ENCODE peak calls at places on chromosomes 4 and X, in seven cellular contexts. D, F, S, B, C, W and X are unnamed samples.

GRCh38 chrX:31266172-31267076 is 194.6 kb upstream of the FTHL17 start:
- DNase-seq in C (peak; percentile 75), B (peak; percentile 38), D (peak; percentile 64), W (peak; percentile 28), S (peak; percentile 62), F (no peak), X (no peak)

GRCh38 chrX:102863735-102864134 is 73.3 kb upstream of the RAB40AL start:
- DNase-seq in F (peak; percentile 34), C (peak; percentile 88), S (peak; percentile 54), D (peak; percentile 74), B (peak; percentile 57), W (peak; percentile 54), X (peak; percentile 74)

GRCh38 chr4:80069837-80070788 is 2.9 kb downstream of the ANTXR2 start:
- DNase-seq in C (no peak), D (no peak), B (peak; percentile 41), F (no peak), W (peak; percentile 65), S (no peak), X (no peak)

GRCh38 chr4:16692021-16692420 is 206.4 kb downstream of the LDB2 start:
- DNase-seq in B (no peak), F (no peak), C (no peak), D (no peak), W (no peak), S (no peak), X (no peak)

GRCh38 chr4:112894951-112895350 is 154.5 kb upstream of the ANK2 start:
- DNase-seq in C (no peak), F (no peak), D (no peak), S (no peak), B (no peak), W (no peak), X (no peak)

GRCh38 chr4:184534511-184535391 is 60.4 kb upstream of the IRF2 start:
- DNase-seq in C (no peak), D (no peak), B (peak; percentile 60), F (no peak), S (no peak), W (peak; percentile 78), X (no peak)

GRCh38 chr4:181157647-181158046 is 1085.6 kb upstream of the TENM3 start:
- DNase-seq in C (no peak), F (no peak), W (no peak), B (no peak), S (no peak), D (no peak), X (no peak)

GRCh38 chr4:157978680-157979361 is 194.0 kb downstream of the GASK1B start:
- DNase-seq in W (peak; percentile 68), F (peak; percentile 33), D (peak; percentile 25), B (no peak), S (peak; percentile 21), C (no peak), X (peak; percentile 72)

GRCh38 chr4:26858947-26859401 is 1.7 kb upstream of the STIM2 start:
- DNase-seq in C (no peak), D (no peak), B (no peak), F (no peak), S (no peak), W (peak; percentile 32), X (no peak)

GRCh38 chr4:26858035-26858918 is 2.4 kb upstream of the STIM2 start:
- DNase-seq in D (no peak), W (no peak), C (no peak), S (no peak), F (no peak), B (no peak), X (no peak)

GRCh38 chr4:26856906-26857277 is 3.7 kb upstream of the STIM2 start:
- DNase-seq in F (no peak), C (no peak), W (no peak), S (no peak), D (no peak), B (no peak), X (no peak)

GRCh38 chr4:26859762-26860156 is 882 bp upstream of the STIM2 start:
- DNase-seq in B (no peak), S (no peak), W (no peak), C (no peak), F (no peak), D (peak; percentile 32), X (no peak)

DNA sequence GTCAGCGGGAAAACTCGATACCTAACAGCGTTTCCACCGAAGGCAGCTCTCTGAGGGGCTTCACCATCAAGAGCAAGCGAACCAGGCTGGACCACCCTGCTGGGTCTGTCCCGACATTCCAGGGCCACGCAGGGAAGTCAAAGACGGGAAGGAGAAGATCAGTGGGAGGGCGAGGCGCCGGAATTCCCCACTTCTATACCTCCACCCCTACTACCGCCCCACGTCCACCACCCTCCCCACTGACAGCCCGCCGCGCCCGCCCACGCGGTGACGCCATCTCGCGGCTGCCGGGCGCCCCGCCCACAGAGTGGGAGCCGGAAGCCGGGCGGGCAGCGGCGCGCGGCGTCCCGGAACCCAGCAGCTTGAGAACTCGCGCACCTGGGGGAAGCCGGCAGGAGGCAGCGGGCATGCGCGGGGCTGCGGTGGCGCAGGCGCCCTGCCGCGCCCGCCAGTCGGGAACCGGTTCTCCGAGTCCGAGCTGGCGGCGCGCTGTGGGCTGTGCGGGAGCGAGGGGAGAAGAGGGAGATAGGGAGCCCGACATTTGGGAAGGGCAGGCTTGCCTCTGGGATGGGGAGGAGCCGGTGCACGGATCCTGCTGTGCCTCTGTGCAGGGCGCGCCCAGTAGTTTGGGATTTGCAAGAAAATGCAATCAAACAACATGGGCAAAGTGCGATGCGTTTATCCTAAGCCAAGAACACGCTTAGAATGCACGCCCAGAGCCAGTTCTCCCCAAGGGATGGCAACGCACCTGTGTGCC is 3.2 kb upstream of the STIM2 start:
- DNase-seq in W (peak; percentile 85), S (peak; percentile 88), D (peak; percentile 90), F (peak; percentile 47), C (peak; percentile 94), B (peak; percentile 70), X (peak; percentile 82)
- TF ChIP-seq CTCF in W (no peak), S (peak; percentile 37), D (no peak), F (no peak), C (no peak), B (no peak), X (peak; percentile 49)

GRCh38 chr4:10302096-10302495 is 155.1 kb downstream of the ZNF518B start:
- DNase-seq in B (no peak), S (no peak), W (no peak), D (no peak), F (no peak), C (no peak), X (no peak)

GRCh38 chr4:10298681-10299080 is 158.5 kb downstream of the ZNF518B start:
- DNase-seq in B (no peak), S (no peak), F (no peak), W (no peak), D (no peak), C (no peak), X (no peak)

GRCh38 chr4:10295326-10295725 is 161.9 kb downstream of the ZNF518B start:
- DNase-seq in B (no peak), D (no peak), C (no peak), S (no peak), F (no peak), W (no peak), X (no peak)

GRCh38 chr4:10299601-10300000 is 157.6 kb downstream of the ZNF518B start:
- DNase-seq in F (no peak), S (no peak), C (no peak), D (no peak), B (no peak), W (no peak), X (no peak)

DNA sequence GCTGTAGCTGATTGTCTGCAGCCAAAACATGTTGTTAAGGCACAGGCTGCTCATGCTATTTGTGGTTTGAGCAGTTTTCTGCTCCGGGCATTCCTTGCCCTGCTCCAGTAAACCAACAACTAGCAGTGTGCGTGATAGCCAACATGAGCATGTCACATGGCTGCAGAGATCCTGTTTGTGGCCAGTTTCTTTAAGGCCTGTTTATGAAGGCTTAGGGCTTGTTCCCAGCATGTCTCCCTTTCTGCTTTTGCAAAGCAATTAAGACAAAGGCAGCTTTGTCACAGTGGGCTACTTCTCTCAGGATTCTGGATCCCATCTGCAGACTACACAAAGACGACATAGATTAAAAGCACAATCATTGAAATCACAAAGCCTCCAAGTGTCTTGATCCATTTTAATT is 160.5 kb downstream of the ZNF518B start:
- DNase-seq in B (no peak), C (no peak), D (no peak), S (no peak), F (no peak), W (no peak), X (peak; percentile 74)
- H3K4me3 ChIP-seq in B (no peak overlapping the region), C (no peak overlapping the region), D (no peak overlapping the region), S (no peak overlapping the region), F (no peak overlapping the region), W (no peak overlapping the region), X (peak overlapping the region; percentile 1)

DNA sequence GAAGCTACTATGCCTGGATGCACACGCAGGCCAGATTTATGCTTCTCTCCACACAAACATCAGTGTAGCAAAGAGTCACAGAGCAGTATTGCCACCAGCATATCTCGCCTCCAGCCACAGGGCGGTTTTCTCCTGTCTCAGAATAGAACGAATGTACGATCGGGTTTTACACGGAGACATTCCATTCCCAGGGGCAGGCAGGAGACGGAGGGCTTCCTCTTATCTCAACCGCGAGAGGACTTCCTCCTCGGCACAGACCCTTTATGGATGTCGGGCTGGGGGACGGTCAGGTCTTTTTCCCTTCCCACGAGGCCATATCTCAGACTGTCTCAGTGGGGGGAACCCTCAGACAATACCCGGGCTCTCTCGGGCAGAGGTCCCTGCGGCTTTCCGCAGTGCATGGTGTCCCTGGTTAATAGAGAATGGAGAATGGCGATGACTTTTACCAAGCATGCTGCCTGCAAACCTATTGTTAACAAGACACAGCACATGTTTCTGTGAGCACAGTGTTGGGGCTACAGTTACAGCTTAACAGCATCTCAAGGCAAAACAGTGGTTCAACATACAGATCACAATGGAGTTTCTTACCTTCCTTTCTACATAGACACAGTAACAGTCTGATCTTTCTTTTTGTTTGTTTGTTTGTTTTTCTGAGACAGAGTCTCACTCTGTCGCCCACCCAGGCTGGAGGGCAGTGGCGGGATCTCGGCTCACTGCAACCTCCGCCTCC is 24.1 kb downstream of the CSF2RA start:
- DNase-seq in B (no peak), C (no peak), W (no peak), S (no peak), F (no peak), D (no peak), X (no peak)
- H3K27ac ChIP-seq in B (no peak overlapping the region), C (no peak overlapping the region), W (no peak overlapping the region), S (no peak overlapping the region), F (no peak overlapping the region), D (no peak overlapping the region), X (no peak overlapping the region)

GRCh38 chr4:186725422-186726149 is 1.9 kb upstream of the FAT1 start:
- DNase-seq in C (peak; percentile 90), B (peak; percentile 45), D (peak; percentile 79), W (peak; percentile 87), F (peak; percentile 72), S (peak; percentile 59), X (no peak)
- TF ChIP-seq CTCF in C (peak; percentile 54), B (peak; percentile 77), D (peak; percentile 27), W (peak; percentile 67), F (peak; percentile 78), S (peak; percentile 38), X (peak; percentile 69)

DNA sequence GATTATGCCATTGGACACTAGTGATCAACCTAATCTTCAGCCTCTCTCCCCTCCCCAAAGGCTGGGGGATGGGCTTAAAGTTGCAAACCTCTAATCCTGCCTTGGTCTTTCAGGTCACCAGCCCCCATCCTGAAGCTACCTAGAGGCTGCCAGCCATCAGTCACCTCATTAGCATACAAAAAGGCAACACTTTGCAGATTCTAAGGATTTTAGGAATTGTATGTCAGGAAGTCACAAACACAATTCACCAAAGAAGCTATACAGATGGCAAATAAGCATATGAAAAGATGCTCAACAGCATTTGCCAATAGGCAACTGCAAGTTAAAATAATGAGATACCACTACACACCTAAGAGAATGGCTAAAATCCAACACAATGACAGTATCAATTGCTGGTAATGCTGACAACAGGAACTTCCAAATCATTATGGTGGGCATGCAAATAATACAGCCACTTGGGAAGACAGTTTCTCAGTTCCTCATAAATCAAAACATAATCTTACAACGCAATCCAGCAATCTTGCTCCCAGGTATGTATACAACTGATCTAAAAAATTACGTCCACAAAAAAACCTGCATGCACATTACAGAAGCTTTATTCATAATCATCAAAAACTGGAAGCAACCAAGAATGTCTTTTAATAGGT is 9.0 kb upstream of the PIM2 start:
- DNase-seq in C (no peak), S (no peak), W (no peak), D (no peak), B (no peak), F (no peak), X (no peak)
- H3K4me3 ChIP-seq in C (no peak overlapping the region), S (no peak overlapping the region), W (no peak overlapping the region), D (no peak overlapping the region), B (no peak overlapping the region), F (no peak overlapping the region), X (no peak overlapping the region)